ENCODE peak calls at places on chromosomes 16 and 17, in eight cellular contexts. B is pancreas, Q is K562, M is heart right ventricle, O is tibial nerve, F is GM12878, P is stomach, H is tibial artery. V is an unnamed sample. For H3K27me3, the result is how much of the 10 kb centered on the place peaks cover.

GRCh38 chr17:44840274-44840673 is 7.4 kb upstream of the HIGD1B start:
- DNase-seq in Q (no peak), B (no peak), O (no peak), M (no peak), F (no peak), H (no peak), P (no peak), V (no peak)

GRCh38 chr17:63775420-63775819 is 1.4 kb downstream of the DDX42 start:
- DNase-seq in O (no peak), M (no peak), H (no peak), B (no peak), P (no peak), F (no peak), Q (peak), V (no peak)

GRCh38 chr16:30844671-30845449 is 49.0 kb downstream of the BCL7C start:
- DNase-seq in P (peak), M (peak), Q (peak), O (peak), B (peak), H (peak), F (peak), V (peak)

GRCh38 chr16:57444711-57445110 is 2.5 kb downstream of the CIAPIN1 start:
- DNase-seq in B (no peak), Q (no peak), H (no peak), O (no peak), F (no peak), P (no peak), M (no peak), V (no peak)

GRCh38 chr16:25109643-25110042 is 1.9 kb upstream of the LCMT1 start:
- DNase-seq in Q (peak), O (no peak), F (no peak), H (no peak), B (peak), M (peak), P (no peak), V (peak)

GRCh38 chr17:57599271-57600045 is 145.6 kb downstream of the CCDC182 start:
- DNase-seq in M (no peak), Q (no peak), H (no peak), O (no peak), B (no peak), F (no peak), P (no peak), V (no peak)

GRCh38 chr16:82031116-82032084 is 3.7 kb upstream of the HSD17B2 start:
- DNase-seq in M (no peak), B (no peak), F (no peak), O (no peak), Q (peak), P (no peak), H (no peak), V (peak)

GRCh38 chr16:11806721-11807120 is 9.7 kb upstream of the ZC3H7A start:
- DNase-seq in F (no peak), Q (no peak), H (no peak), M (no peak), B (no peak), O (no peak), P (no peak), V (no peak)

GRCh38 chr16:54282202-54282922 is 4.2 kb downstream of the IRX3 start:
- DNase-seq in F (no peak), B (peak), P (peak), Q (peak), M (peak), O (no peak), H (peak), V (no peak)

GRCh38 chr16:14350081-14350480 is 279.0 kb downstream of the MRTFB start:
- DNase-seq in F (no peak), B (no peak), M (no peak), Q (no peak), P (no peak), H (no peak), O (no peak), V (no peak)

GRCh38 chr16:24670623-24671454 is 58.6 kb upstream of the TNRC6A start:
- DNase-seq in H (peak), M (peak), F (no peak), Q (no peak), B (peak), O (peak), P (no peak), V (no peak)

GRCh38 chr16:2085669-2086068 is 37.9 kb downstream of the TSC2 start:
- DNase-seq in O (no peak), P (no peak), F (no peak), Q (no peak), B (no peak), M (no peak), H (no peak), V (no peak)

GRCh38 chr17:43645765-43646481 is 15.8 kb downstream of the MEOX1 start:
- DNase-seq in P (peak), O (peak), Q (no peak), F (no peak), M (peak), H (peak), B (peak), V (no peak)

GRCh38 chr17:65175952-65176351 is 38.8 kb downstream of the RGS9 start:
- DNase-seq in P (no peak), Q (no peak), H (no peak), O (no peak), F (no peak), M (no peak), B (no peak), V (no peak)

GRCh38 chr17:68738044-68738443 is 136.9 kb upstream of the FAM20A start:
- DNase-seq in F (no peak), H (no peak), Q (no peak), P (peak), O (no peak), M (no peak), B (no peak), V (no peak)

GRCh38 chr17:35797370-35797769 is 1.9 kb upstream of the MMP28 start:
- DNase-seq in Q (no peak), F (no peak), H (no peak), P (no peak), O (no peak), B (no peak), M (no peak), V (no peak)

GRCh38 chr17:5031365-5032082 is 3.7 kb downstream of the SLC52A1 start:
- DNase-seq in Q (peak), F (peak), M (peak), H (peak), O (peak), P (peak), B (peak), V (no peak)

GRCh38 chr17:74094651-74095050 is 108.8 kb upstream of the RPL38 start:
- DNase-seq in H (no peak), F (no peak), M (no peak), B (no peak), P (no peak), O (no peak), Q (no peak), V (no peak)

DNA sequence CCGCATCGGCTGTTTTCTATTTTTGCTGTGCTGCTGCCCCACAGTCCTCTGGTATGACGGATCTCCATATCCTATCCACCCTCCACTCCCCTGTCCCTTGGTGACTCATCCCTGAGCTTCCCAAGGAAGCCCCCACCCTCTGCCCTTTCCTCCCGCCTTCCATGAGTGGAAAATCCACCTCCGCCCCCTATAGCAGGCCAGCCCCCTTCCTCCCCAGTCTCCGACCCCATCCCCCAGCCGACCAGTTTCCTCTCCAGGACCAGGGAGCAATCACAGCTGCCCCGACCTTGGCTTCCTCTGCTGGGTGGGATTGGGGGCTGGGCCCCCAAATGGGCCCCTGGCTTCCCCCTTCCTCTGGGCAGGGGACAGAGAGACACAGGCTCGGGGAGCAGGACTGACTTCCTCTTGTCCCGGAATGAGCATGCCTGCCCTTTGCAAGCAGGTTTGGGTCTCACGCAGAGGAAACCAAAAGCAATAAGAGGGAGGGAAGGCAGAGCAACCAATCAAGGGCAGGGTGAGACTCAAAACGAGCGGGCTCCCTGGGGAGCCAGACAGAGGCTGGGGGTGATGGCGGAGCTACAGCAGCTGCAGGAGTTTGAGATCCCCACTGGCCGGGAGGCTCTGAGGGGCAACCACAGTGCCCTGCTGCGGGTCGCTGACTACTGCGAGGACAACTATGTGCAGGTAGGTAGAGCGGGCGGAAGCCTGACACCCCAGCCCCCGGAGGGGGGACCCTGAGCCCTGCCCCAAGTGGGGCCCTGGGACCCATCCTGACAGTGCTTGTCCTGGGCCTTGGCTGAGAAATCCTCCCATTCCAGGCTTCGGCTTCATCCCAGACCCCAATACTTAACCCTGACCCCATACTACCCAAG is at the start of the genes ABI3 and GNGT2:
- DNase-seq in M (peak), B (no peak), P (peak), F (peak), O (no peak), H (no peak), Q (no peak), V (no peak)
- H3K4me3 ChIP-seq in M (peak), B (peak), P (peak), F (peak), O (peak), H (peak), Q (no peak), V (peak)

DNA sequence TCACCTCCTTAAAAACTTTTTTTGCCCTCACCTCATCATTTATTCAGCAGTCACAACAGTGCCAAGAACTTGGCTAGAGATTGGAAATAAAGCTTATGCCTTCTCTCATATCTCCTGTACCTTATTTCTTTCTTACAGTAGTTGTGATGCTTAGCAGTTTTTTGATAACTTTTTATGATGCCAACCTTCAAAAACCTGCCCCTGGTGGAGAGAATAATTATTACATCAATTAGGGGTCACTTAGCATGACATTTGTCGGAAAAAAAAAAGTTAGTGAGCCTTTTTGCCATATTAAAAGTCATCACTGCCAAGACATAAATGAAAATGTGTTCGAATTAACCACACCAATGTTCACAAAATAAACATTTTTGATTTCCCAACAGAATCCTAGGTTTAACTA is 296.6 kb downstream of the WWOX start:
- DNase-seq in H (no peak), O (no peak), F (no peak), P (no peak), Q (peak), B (no peak), M (no peak), V (no peak)
- TF ChIP-seq CTCF in H (no peak), O (no peak), F (peak), P (no peak), Q (peak), B (peak), M (peak), V (peak)

DNA sequence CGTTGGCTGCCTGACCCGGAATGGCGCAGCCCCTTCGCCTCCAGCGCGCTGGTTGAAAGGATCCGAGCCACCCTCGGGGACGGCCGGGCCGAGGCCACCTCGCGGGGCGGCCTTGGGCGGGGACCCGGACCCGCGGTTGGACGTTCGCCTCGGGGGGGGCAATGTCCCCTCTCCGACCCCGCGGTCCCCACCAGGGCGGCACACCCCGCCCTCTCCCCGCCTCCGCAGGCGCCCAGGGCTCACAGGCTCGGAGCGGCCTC is 1.0 kb upstream of the SOX8 start:
- DNase-seq in B (no peak), H (no peak), P (no peak), M (no peak), F (no peak), O (no peak), Q (no peak), V (no peak)
- H3K27me3 ChIP-seq in B (under half), H (under half), P (under half), M (under half), F (under half), O (under half), Q (under half), V (under half)

GRCh38 chr17:53950858-53951250 is 128.1 kb downstream of the KIF2B start:
- DNase-seq in H (no peak), Q (no peak), M (no peak), O (no peak), B (no peak), P (no peak), F (no peak), V (no peak)
- H3K4me3 ChIP-seq in H (no peak), Q (no peak), M (no peak), O (no peak), B (no peak), P (no peak), F (no peak), V (no peak)

GRCh38 chr17:40427002-40427491 is 9.4 kb upstream of the TOP2A start:
- DNase-seq in Q (no peak), O (no peak), P (no peak), M (no peak), H (peak), F (no peak), B (no peak), V (no peak)
- TF ChIP-seq CTCF in Q (no peak), O (no peak), P (no peak), M (no peak), H (no peak), F (no peak), B (no peak), V (no peak)

DNA sequence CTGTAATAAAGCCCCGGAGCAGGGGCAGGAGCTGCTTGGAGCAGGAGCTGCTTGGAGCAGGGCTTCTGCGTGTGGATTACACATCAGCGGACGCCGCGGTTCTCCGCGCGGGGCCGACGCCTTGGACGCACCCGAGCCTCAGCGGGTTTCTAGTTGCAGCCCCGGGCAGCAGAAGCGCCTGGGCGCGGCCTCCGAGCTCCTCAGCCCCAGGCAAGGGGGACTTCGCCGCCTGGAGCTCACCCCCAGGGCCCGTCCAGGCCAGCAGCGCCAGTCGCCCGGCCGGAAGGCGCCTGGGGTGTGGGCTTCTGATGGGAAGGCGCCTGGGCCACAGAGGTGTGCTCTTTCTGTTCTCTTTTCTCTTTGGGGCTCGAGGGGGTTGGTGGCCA is 6.3 kb downstream of the FOXF1 start:
- DNase-seq in Q (no peak), P (no peak), O (no peak), F (no peak), B (no peak), H (no peak), M (no peak), V (no peak)
- H3K27me3 ChIP-seq in Q (under half), P (under half), O (half or more), F (under half), B (under half), H (under half), M (half or more), V (under half)

V was measured in BJ.